ENCODE peak calls at places on chromosomes 12 and 14, in six cellular contexts. N is A549, A is suprapubic skin, J is adrenal gland, H is heart left ventricle, E is IMR-90. U is an unnamed sample.

GRCh38 chr12:102429211-102429610 is 51.2 kb downstream of the IGF1 start:
- DNase-seq in J (no peak), N (no peak), H (no peak), E (no peak), A (no peak), U (no peak)

GRCh38 chr12:120702629-120703028 is 7.6 kb upstream of the UNC119B start:
- DNase-seq in J (peak; percentile 83), H (no peak), A (no peak), N (no peak), E (no peak), U (no peak)

GRCh38 chr14:70020350-70021170 is 141.3 kb downstream of the SMOC1 start:
- DNase-seq in H (no peak), A (no peak), E (peak; percentile 32), N (no peak), J (no peak), U (no peak)

GRCh38 chr12:14200598-14200997 is 164.9 kb upstream of the ATF7IP start:
- DNase-seq in J (no peak), H (no peak), E (no peak), N (no peak), A (no peak), U (no peak)

GRCh38 chr12:32843528-32844095 is 53.0 kb downstream of the PKP2 start:
- DNase-seq in J (no peak), N (no peak), E (no peak), A (no peak), H (no peak), U (no peak)

GRCh38 chr14:77143071-77143470 is 1.5 kb upstream of the ZDHHC22 start:
- DNase-seq in E (no peak), H (no peak), A (no peak), N (no peak), J (no peak), U (no peak)

GRCh38 chr14:49954171-49954631 is 61.3 kb downstream of the ARF6 start:
- DNase-seq in N (peak; percentile 40), H (no peak), J (no peak), E (peak; percentile 71), A (no peak), U (no peak)

GRCh38 chr12:23282701-23283100 is 657.7 kb downstream of the ETNK1 start:
- DNase-seq in H (no peak), E (no peak), N (no peak), A (no peak), J (no peak), U (no peak)

GRCh38 chr12:54977155-54977554 is 7.4 kb downstream of the TESPA1 start:
- DNase-seq in A (no peak), E (peak; percentile 56), N (no peak), J (no peak), H (no peak), U (peak; percentile 10)

GRCh38 chr12:51025748-51026654 is at the start of gene SLC11A2:
- DNase-seq in E (peak; percentile 90), A (peak; percentile 98), H (peak; percentile 98), N (peak; percentile 96), J (peak; percentile 97), U (peak; percentile 94)

GRCh38 chr12:48105321-48105866 is 485 bp downstream of the SENP1 start:
- DNase-seq in A (no peak), J (no peak), H (no peak), E (peak; percentile 30), N (no peak), U (no peak)

GRCh38 chr12:8057839-8058238 is 8.3 kb downstream of the C3AR1 start:
- DNase-seq in H (no peak), E (peak; percentile 67), J (no peak), A (no peak), N (no peak), U (no peak)

DNA sequence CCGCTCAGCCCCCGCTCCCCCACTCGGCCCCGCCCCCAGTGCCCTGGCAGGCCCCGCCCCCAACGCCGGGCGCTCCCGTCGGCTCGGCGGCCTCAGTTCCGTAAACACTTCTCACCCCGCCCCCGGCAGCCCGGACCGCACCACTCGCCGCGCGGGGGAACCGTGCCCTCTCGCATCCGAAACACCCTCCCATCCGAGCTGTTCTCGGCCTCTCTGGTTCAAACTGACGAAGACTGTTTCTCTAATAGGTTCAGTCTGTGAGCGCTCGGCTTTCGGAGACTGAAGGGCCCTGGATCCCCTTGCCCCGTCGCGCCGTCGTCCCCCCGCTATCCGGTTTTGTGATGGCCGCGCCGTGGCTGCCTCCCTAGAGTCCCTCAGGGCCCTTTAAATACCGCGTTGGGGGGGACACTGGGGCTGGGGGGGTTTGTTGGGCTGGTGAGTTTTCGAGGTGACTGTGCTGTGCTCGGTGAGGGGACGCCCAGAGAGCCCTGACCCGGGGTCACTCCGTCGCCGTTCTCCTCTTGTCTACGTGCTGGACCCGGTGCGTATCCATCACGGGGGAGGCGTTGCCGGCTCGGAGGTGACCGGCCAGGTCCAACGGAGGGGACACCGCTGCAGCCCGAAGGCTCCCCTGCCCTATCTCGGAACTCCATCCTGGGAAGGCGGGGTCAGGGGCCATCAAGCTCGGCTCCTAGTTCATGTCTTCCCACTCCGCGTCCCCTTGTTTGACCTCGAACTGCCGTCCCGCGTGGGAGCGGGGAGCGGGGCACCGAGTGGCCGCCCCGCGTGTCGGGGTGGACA is at the start of gene TCP11L2:
- DNase-seq in H (peak; percentile 89), A (peak; percentile 96), N (peak; percentile 83), J (peak; percentile 84), E (peak; percentile 58), U (peak; percentile 69)
- TF ChIP-seq POLR2A in H (no peak), A (no peak), N (no peak), J (peak; percentile 57), E (peak; percentile 72), U (no peak)

GRCh38 chr12:13197526-13198141 is 1.1 kb downstream of the EMP1 start:
- DNase-seq in H (peak; percentile 78), J (no peak), E (peak; percentile 36), A (peak; percentile 85), N (no peak), U (no peak)

GRCh38 chr12:13195244-13195643 is 1.3 kb upstream of the EMP1 start:
- DNase-seq in A (no peak), H (no peak), N (no peak), J (no peak), E (peak; percentile 63), U (no peak)

GRCh38 chr12:13195848-13196301 is 651 bp upstream of the EMP1 start:
- DNase-seq in H (peak; percentile 29), E (peak; percentile 68), J (no peak), A (no peak), N (peak; percentile 63), U (no peak)

GRCh38 chr12:13194462-13195110 is 1.9 kb upstream of the EMP1 start:
- DNase-seq in J (no peak), E (no peak), H (no peak), A (peak; percentile 60), N (no peak), U (no peak)

DNA sequence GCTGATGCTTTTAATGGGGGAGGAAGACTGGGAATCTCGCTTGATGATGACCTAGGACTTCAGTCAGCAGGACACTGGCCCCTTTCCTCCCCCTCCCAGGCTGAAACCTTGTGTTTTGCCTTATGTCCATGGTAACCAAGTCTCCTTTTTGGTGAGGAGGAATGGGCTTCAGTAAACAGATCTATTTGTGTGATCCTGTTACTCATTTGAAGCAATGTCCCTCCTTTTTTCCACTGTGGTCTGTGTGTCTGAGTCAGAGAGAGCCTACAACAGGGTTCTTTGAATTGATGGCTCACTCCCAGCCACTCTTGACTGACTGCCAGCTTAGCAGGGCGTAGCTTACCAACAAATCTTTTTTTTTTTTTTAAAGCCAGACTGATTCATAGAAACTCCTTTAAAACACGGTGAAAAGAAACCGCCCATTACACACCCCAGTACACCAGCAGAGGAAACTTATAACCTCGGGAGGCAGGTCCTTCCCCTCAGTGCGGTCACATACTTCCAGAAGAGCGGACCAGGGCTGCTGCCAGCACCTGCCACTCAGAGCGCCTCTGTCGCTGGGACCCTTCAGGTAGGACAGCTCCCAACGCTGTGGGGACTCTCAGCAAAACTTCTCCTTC is at the start of gene EMP1:
- DNase-seq in E (peak; percentile 100), A (peak; percentile 96), H (peak; percentile 96), J (peak; percentile 97), N (peak; percentile 97), U (peak; percentile 44)
- TF ChIP-seq POLR2A in E (peak; percentile 99), A (peak; percentile 85), H (no peak), J (peak; percentile 63), N (no peak), U (peak; percentile 45)

DNA sequence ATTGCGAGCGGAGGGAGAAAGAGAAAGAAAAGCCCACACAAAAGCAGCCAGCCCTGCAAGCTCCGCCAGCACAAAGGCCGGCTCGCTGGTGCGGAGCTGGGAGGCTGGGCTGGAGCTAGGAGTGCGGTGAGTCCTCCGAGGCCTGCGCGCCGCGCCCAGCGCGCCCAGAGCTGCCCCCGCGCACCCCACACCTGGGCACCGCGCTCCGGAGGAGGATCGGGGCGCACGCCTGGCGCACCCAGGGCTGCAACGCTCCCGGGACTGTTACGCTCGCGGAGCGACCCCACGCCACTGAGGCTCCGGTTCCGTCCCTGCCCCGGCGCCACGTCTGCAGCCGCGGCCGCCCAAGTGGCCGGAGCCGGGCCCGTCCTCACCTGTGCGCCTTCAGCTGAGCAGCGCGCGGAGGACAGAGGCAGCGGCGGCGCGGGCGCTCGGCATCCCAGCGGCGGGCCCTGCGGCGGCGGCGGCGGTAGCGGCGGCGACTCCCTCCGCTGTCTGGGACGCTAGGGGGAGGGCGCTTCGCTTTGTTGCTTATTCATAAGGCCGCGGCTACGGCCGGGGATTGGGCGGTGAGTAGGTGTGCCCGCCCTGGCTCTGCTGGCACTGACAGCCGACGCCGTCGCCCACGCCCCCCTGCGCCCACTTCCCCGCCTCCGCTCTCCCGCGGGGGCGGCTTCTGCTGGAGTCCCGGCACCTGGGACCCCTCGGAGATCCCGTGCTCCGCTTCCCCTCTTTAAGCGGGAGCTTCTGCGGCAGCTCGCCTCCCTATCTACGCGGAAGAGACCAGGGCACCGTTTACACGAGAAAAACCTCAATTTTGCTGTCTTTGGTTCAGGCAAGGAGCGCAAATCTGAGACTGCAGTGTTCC is at the start of gene ARMH4:
- DNase-seq in N (peak; percentile 73), J (peak; percentile 90), E (peak; percentile 70), A (peak; percentile 89), H (peak; percentile 91), U (peak; percentile 62)
- TF ChIP-seq POLR2A in N (no peak), J (peak; percentile 96), E (no peak), A (no peak), H (peak; percentile 57), U (peak; percentile 22)

GRCh38 chr12:63400746-63401145 is 249.7 kb upstream of the AVPR1A start:
- DNase-seq in E (peak; percentile 24), A (no peak), H (no peak), J (no peak), N (peak; percentile 56), U (no peak)
- TF ChIP-seq POLR2A in E (no peak), A (no peak), H (no peak), J (no peak), N (no peak), U (no peak)